ENCODE peak calls at places on chromosome 3, in six cellular contexts. T is AG10803, Y is SK-N-SH, I is endothelial cell of umbilical vein, V is sigmoid colon, L is A549. A is an unnamed sample.

GRCh38 chr3:28279770-28280169 is 38.4 kb downstream of the CMC1 start:
- DNase-seq in T (no peak), Y (no peak), I (no peak), V (no peak), L (no peak), A (peak; percentile 67)

GRCh38 chr3:168417016-168417415 is 321.3 kb upstream of the GOLIM4 start:
- DNase-seq in T (no peak), Y (no peak), I (no peak), V (no peak), L (no peak), A (no peak)

GRCh38 chr3:78737988-78738387 is 1029.8 kb downstream of the ROBO1 start:
- DNase-seq in T (no peak), Y (no peak), I (peak; percentile 62), V (no peak), L (no peak), A (no peak)

GRCh38 chr3:50201573-50202315 is 3.3 kb upstream of the SLC38A3 start:
- DNase-seq in T (no peak), Y (no peak), I (no peak), V (no peak), L (no peak), A (no peak)

GRCh38 chr3:141789281-141789680 is 26.1 kb downstream of the GRK7 start:
- DNase-seq in T (no peak), Y (no peak), I (no peak), V (no peak), L (peak; percentile 59), A (no peak)

GRCh38 chr3:72663429-72663828 is 184.8 kb downstream of the SHQ1 start:
- DNase-seq in T (peak; percentile 76), Y (no peak), I (no peak), V (no peak), L (no peak), A (no peak)

GRCh38 chr3:186432189-186432588 is 70.2 kb upstream of the DGKG start:
- DNase-seq in T (peak; percentile 26), Y (peak; percentile 62), I (no peak), V (no peak), L (no peak), A (peak; percentile 10)

GRCh38 chr3:71784914-71785593 is at the start of gene PROK2:
- DNase-seq in T (no peak), Y (peak; percentile 77), I (no peak), V (no peak), L (no peak), A (no peak)

GRCh38 chr3:48273594-48274211 is 32.8 kb downstream of the ZNF589 start:
- DNase-seq in T (peak; percentile 52), Y (peak; percentile 85), I (peak; percentile 76), V (peak; percentile 66), L (peak; percentile 58), A (peak; percentile 68)

GRCh38 chr3:11509175-11510000 is 134.3 kb downstream of the VGLL4 start:
- DNase-seq in T (peak; percentile 95), Y (peak; percentile 81), I (peak; percentile 89), V (peak; percentile 93), L (peak; percentile 33), A (peak; percentile 99)

GRCh38 chr3:14119166-14119510 is 5.5 kb downstream of the CHCHD4 start:
- DNase-seq in T (no peak), Y (no peak), I (no peak), V (no peak), L (no peak), A (peak; percentile 80)

GRCh38 chr3:174334111-174334510 is 525.0 kb upstream of the NAALADL2 start:
- DNase-seq in T (no peak), Y (no peak), I (no peak), V (no peak), L (no peak), A (no peak)

GRCh38 chr3:16723994-16724393 is 118.8 kb upstream of the DAZL start:
- DNase-seq in T (peak; percentile 19), Y (no peak), I (no peak), V (no peak), L (peak; percentile 27), A (peak; percentile 6)

GRCh38 chr3:160447544-160447943 is 2.0 kb downstream of the TRIM59 start:
- DNase-seq in T (peak; percentile 46), Y (no peak), I (peak; percentile 36), V (no peak), L (no peak), A (peak; percentile 51)

GRCh38 chr3:52827866-52828376 is 2.6 kb downstream of the ITIH4 start:
- DNase-seq in T (no peak), Y (peak; percentile 53), I (no peak), V (no peak), L (peak; percentile 37), A (no peak)

GRCh38 chr3:115857518-115858136 is 234.3 kb downstream of the GAP43 start:
- DNase-seq in T (no peak), Y (no peak), I (no peak), V (no peak), L (no peak), A (no peak)

GRCh38 chr3:11907667-11908660 is 61.3 kb upstream of the TAMM41 start:
- DNase-seq in T (peak; percentile 5), Y (no peak), I (no peak), V (no peak), L (no peak), A (no peak)

GRCh38 chr3:88092270-88092669 is 33.2 kb downstream of the ZNF654 start:
- DNase-seq in T (no peak), Y (no peak), I (no peak), V (no peak), L (no peak), A (no peak)

GRCh38 chr3:39146611-39147373 is 6.6 kb downstream of the CSRNP1 start:
- DNase-seq in T (peak; percentile 99), Y (peak; percentile 61), I (peak; percentile 95), V (peak; percentile 90), L (peak; percentile 91), A (peak; percentile 96)

GRCh38 chr3:152350139-152350538 is 81.4 kb downstream of the MBNL1 start:
- DNase-seq in T (peak; percentile 39), Y (no peak), I (no peak), V (no peak), L (no peak), A (no peak)

GRCh38 chr3:64838150-64838735 is 150.4 kb upstream of the ADAMTS9 start:
- DNase-seq in T (no peak), Y (no peak), I (no peak), V (no peak), L (no peak), A (no peak)

GRCh38 chr3:188152660-188153497 is 1.1 kb upstream of the LPP start:
- DNase-seq in T (peak; percentile 77), Y (peak; percentile 13), I (no peak), V (peak; percentile 81), L (peak; percentile 63), A (peak; percentile 67)

GRCh38 chr3:153448146-153448870 is 286.3 kb downstream of the RAP2B start:
- DNase-seq in T (no peak), Y (no peak), I (no peak), V (no peak), L (no peak), A (no peak)

GRCh38 chr3:76500746-76501275 is 539.1 kb upstream of the ROBO2 start:
- DNase-seq in T (peak; percentile 17), Y (no peak), I (no peak), V (no peak), L (no peak), A (no peak)

GRCh38 chr3:183013857-183014256 is 33.5 kb upstream of the DCUN1D1 start:
- DNase-seq in T (no peak), Y (no peak), I (no peak), V (no peak), L (no peak), A (no peak)

GRCh38 chr3:133479895-133480669 is 80.2 kb downstream of the BFSP2 start:
- DNase-seq in T (no peak), Y (no peak), I (no peak), V (no peak), L (no peak), A (no peak)

DNA sequence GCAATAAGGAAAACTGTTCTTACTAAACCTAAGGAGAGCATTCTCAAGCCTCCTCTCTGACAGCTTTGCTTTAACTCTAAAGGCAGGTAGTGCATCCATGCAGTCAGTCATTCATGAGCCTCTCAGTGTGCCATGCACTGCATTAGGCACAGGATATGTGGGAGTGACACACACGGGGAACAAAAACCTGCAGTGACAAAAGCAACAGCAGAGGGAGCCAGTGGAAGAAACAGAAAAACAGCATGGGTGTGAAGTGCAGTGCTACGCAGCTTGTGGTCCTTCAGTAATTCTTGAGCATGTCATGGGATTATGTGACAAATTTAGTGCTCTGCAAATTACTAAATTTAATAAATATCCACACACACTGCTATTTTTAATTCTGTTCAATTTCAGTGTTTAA is 230.7 kb downstream of the BBX start:
- DNase-seq in T (peak; percentile 35), Y (peak; percentile 24), I (peak; percentile 47), V (no peak), L (peak; percentile 43), A (peak; percentile 24)
- TF ChIP-seq CTCF in T (peak; percentile 67), Y (peak; percentile 65), I (peak; percentile 52), V (peak; percentile 22), L (peak; percentile 43), A (peak; percentile 68)

DNA sequence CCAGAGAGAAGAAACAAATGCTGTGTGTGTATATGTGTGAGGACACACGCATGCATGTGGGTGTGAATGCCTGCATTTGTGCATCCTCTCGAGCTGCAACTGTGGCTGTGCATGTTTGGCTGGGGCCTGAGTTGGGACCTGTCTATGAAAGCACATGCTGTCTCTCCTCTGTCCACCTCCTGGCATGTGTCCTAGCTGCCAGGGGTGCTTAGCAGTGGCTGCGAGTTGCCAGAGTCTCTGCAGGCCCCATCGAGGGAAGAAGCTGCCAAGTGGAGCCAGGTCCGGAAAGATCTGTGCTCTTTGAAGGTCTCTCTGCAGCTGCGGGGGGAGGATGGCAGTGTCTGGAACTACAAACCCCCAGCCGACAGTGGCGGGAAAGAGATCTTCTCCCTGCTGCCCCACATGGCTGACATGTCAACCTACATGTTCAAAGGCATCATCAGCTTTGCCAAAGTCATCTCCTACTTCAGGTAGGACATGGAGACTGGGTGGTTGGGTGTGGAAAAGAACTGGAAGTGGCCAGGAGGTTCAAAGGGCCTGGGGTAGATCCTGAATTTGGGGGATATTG is 30.7 kb downstream of the NR1I2 start:
- DNase-seq in T (no peak), Y (no peak), I (no peak), V (no peak), L (no peak), A (no peak)
- TF ChIP-seq CTCF in T (no peak), Y (no peak), I (no peak), V (no peak), L (no peak), A (no peak)

GRCh38 chr3:184619348-184619747 is 57.8 kb downstream of the EPHB3 start:
- DNase-seq in T (peak; percentile 15), Y (no peak), I (peak; percentile 62), V (no peak), L (no peak), A (no peak)

GRCh38 chr3:184616416-184616815 is 54.8 kb downstream of the EPHB3 start:
- DNase-seq in T (no peak), Y (no peak), I (no peak), V (no peak), L (no peak), A (no peak)

GRCh38 chr3:184620101-184620798 is 58.7 kb downstream of the EPHB3 start:
- DNase-seq in T (peak; percentile 20), Y (no peak), I (peak; percentile 63), V (no peak), L (peak; percentile 5), A (peak; percentile 13)

GRCh38 chr3:184618793-184619192 is 57.2 kb downstream of the EPHB3 start:
- DNase-seq in T (no peak), Y (no peak), I (peak; percentile 5), V (no peak), L (no peak), A (no peak)

GRCh38 chr3:184620799-184621119 is 59.2 kb downstream of the EPHB3 start:
- DNase-seq in T (no peak), Y (no peak), I (no peak), V (no peak), L (no peak), A (no peak)
- TF ChIP-seq CTCF in T (no peak), Y (no peak), I (no peak), V (no peak), L (no peak), A (no peak)

GRCh38 chr3:100953103-100953502 is 40.1 kb downstream of the ABI3BP start:
- DNase-seq in T (no peak), Y (no peak), I (peak; percentile 40), V (no peak), L (no peak), A (no peak)
- TF ChIP-seq CTCF in T (no peak), Y (peak; percentile 39), I (no peak), V (no peak), L (no peak), A (no peak)

A was measured in fibroblast of villous mesenchyme.